ENCODE peak calls at places on chromosomes 5 and 9, in eight cellular contexts. Z is naive B cell; S is T-cell; E is RPMI8226; A is stimulated activated naive B cell treated with anti-CD40 and anti-IgM and Interleukin-4, amounts not matched to agents 10 μg/mL and 1 μg/mL and 100 μg/mL, for 72 hours; I is left ventricle myocardium superior; G is stimulated activated CD8-positive, alpha-beta memory T cell treated with anti-CD3 and anti-CD28 coated beads, Interleukin-15, amount 100 ng/mL, for 1 hour; L is H54. B is an unnamed sample.

GRCh38 chr9:81822967-81823366 is 105.3 kb upstream of the SPATA31D4 start:
- DNase-seq in Z (no peak), S (no peak), E (no peak), A (no peak), I (no peak), G (no peak), L (no peak), B (peak; percentile 15)

GRCh38 chr5:149261246-149261645 is 10.4 kb upstream of the AFAP1L1 start:
- DNase-seq in Z (no peak), S (no peak), E (no peak), A (no peak), I (no peak), G (no peak), L (no peak), B (peak; percentile 56)

GRCh38 chr5:35205186-35205585 is 25.1 kb downstream of the PRLR start:
- DNase-seq in Z (no peak), S (no peak), E (no peak), A (no peak), I (no peak), G (no peak), L (no peak), B (no peak)

GRCh38 chr5:66247176-66247960 is 103.3 kb downstream of the SREK1 start:
- DNase-seq in Z (no peak), S (no peak), E (no peak), A (no peak), I (no peak), G (no peak), L (peak; percentile 52), B (peak; percentile 46)

GRCh38 chr5:155689403-155689802 is 637.6 kb upstream of the SGCD start:
- DNase-seq in Z (no peak), S (no peak), E (no peak), A (no peak), I (no peak), G (no peak), L (no peak), B (no peak)

GRCh38 chr5:71986101-71986500 is 121.2 kb upstream of the MAP1B start:
- DNase-seq in Z (no peak), S (no peak), E (no peak), A (no peak), I (no peak), G (no peak), L (no peak), B (no peak)

GRCh38 chr5:160792281-160792680 is 59.7 kb downstream of the ATP10B start:
- DNase-seq in Z (no peak), S (no peak), E (no peak), A (no peak), I (no peak), G (no peak), L (no peak), B (peak; percentile 32)

GRCh38 chr5:86095106-86095505 is 522.6 kb upstream of the COX7C start:
- DNase-seq in Z (no peak), S (no peak), E (no peak), A (no peak), I (no peak), G (no peak), L (no peak), B (no peak)

GRCh38 chr5:72108200-72109050 is 1.1 kb downstream of the MAP1B start:
- DNase-seq in Z (no peak), S (no peak), E (peak; percentile 12), A (no peak), I (peak; percentile 87), G (no peak), L (peak; percentile 63), B (no peak)

GRCh38 chr5:180605554-180606214 is 14.4 kb upstream of the SCGB3A1 start:
- DNase-seq in Z (peak; percentile 15), S (peak; percentile 49), E (peak; percentile 78), A (no peak), I (peak; percentile 35), G (peak; percentile 36), L (peak; percentile 64), B (peak; percentile 51)

GRCh38 chr5:14187660-14188059 is 44.5 kb downstream of the TRIO start:
- DNase-seq in Z (no peak), S (no peak), E (peak; percentile 58), A (no peak), I (no peak), G (no peak), L (no peak), B (no peak)

GRCh38 chr5:37840036-37840909 is at the start of gene GDNF:
- DNase-seq in Z (no peak), S (no peak), E (peak; percentile 34), A (no peak), I (peak; percentile 52), G (no peak), L (no peak), B (no peak)

GRCh38 chr5:88602584-88602983 is 280.4 kb downstream of the MEF2C start:
- DNase-seq in Z (no peak), S (no peak), E (peak; percentile 61), A (no peak), I (no peak), G (no peak), L (no peak), B (peak; percentile 23)

GRCh38 chr5:141951341-141951781 is 6.6 kb downstream of the PCDH12 start:
- DNase-seq in Z (no peak), S (no peak), E (peak; percentile 80), A (no peak), I (no peak), G (no peak), L (no peak), B (no peak)

GRCh38 chr5:1155191-1156032 is 43.5 kb upstream of the SLC12A7 start:
- DNase-seq in Z (no peak), S (no peak), E (no peak), A (no peak), I (no peak), G (no peak), L (no peak), B (no peak)

GRCh38 chr5:58622884-58623871 is 40.3 kb downstream of the RAB3C start:
- DNase-seq in Z (no peak), S (no peak), E (no peak), A (no peak), I (no peak), G (no peak), L (no peak), B (no peak)

GRCh38 chr5:126138475-126139005 is 284.7 kb upstream of the GRAMD2B start:
- DNase-seq in Z (no peak), S (no peak), E (peak; percentile 14), A (no peak), I (no peak), G (no peak), L (no peak), B (no peak)

GRCh38 chr9:77927265-77927664 is 104.3 kb downstream of the GNAQ start:
- DNase-seq in Z (no peak), S (no peak), E (no peak), A (no peak), I (no peak), G (no peak), L (no peak), B (peak; percentile 47)

GRCh38 chr9:129143461-129143927 is 32.3 kb downstream of the PTPA start:
- DNase-seq in Z (no peak), S (no peak), E (no peak), A (no peak), I (peak; percentile 81), G (no peak), L (no peak), B (no peak)

GRCh38 chr5:111755942-111756353 is 1.0 kb downstream of the NREP start:
- DNase-seq in Z (no peak), S (no peak), E (peak; percentile 15), A (no peak), I (no peak), G (no peak), L (no peak), B (peak; percentile 78)

GRCh38 chr9:119959846-119960545 is 590.8 kb upstream of the BRINP1 start:
- DNase-seq in Z (no peak), S (no peak), E (no peak), A (no peak), I (no peak), G (no peak), L (no peak), B (no peak)

GRCh38 chr5:32047056-32047455 is 127.1 kb downstream of the GOLPH3 start:
- DNase-seq in Z (no peak), S (no peak), E (no peak), A (no peak), I (no peak), G (no peak), L (no peak), B (no peak)

GRCh38 chr5:169027456-169028118 is 273.4 kb downstream of the SLIT3 start:
- DNase-seq in Z (no peak), S (no peak), E (no peak), A (no peak), I (no peak), G (no peak), L (no peak), B (no peak)

GRCh38 chr5:57784106-57784505 is 301.5 kb upstream of the ACTBL2 start:
- DNase-seq in Z (no peak), S (no peak), E (no peak), A (no peak), I (no peak), G (no peak), L (no peak), B (no peak)

GRCh38 chr5:81506900-81507588 is 113.1 kb upstream of the ACOT12 start:
- DNase-seq in Z (peak; percentile 66), S (no peak), E (peak; percentile 84), A (peak; percentile 54), I (no peak), G (no peak), L (peak; percentile 19), B (peak; percentile 97)

GRCh38 chr9:134293576-134294227 is 32.6 kb upstream of the RXRA start:
- DNase-seq in Z (peak; percentile 32), S (no peak), E (peak; percentile 52), A (no peak), I (peak; percentile 57), G (no peak), L (no peak), B (peak; percentile 12)

GRCh38 chr5:146519554-146519953 is 3.6 kb upstream of the GPR151 start:
- DNase-seq in Z (no peak), S (no peak), E (no peak), A (no peak), I (no peak), G (no peak), L (no peak), B (peak; percentile 25)

GRCh38 chr9:107778666-107779065 is 289.1 kb upstream of the KLF4 start:
- DNase-seq in Z (no peak), S (no peak), E (no peak), A (no peak), I (no peak), G (no peak), L (no peak), B (peak; percentile 9)

GRCh38 chr9:110114888-110115259 is 93.1 kb downstream of the C9orf152 start:
- DNase-seq in Z (no peak), S (no peak), E (no peak), A (no peak), I (no peak), G (no peak), L (no peak), B (no peak)

GRCh38 chr5:149323235-149324205 is 21.8 kb upstream of the GRPEL2 start:
- DNase-seq in Z (no peak), S (no peak), E (no peak), A (no peak), I (no peak), G (no peak), L (no peak), B (no peak)

GRCh38 chr9:137702615-137703379 is 84.0 kb downstream of the EHMT1 start:
- DNase-seq in Z (no peak), S (no peak), E (no peak), A (no peak), I (no peak), G (no peak), L (no peak), B (no peak)

GRCh38 chr5:113487411-113487778 is 858 bp downstream of the MCC start:
- DNase-seq in Z (no peak), S (no peak), E (peak; percentile 23), A (no peak), I (no peak), G (no peak), L (no peak), B (no peak)

GRCh38 chr5:10441992-10442435 is 335 bp downstream of the ROPN1L start:
- DNase-seq in Z (no peak), S (no peak), E (no peak), A (no peak), I (no peak), G (no peak), L (no peak), B (no peak)